ENCODE peak calls at places on chromosomes 4 and X, in four cellular contexts. U, V, H and K are unnamed samples.

GRCh38 chrX:122545778-122546177 is 638.3 kb upstream of the GRIA3 start:
- DNase-seq in H (no peak), V (no peak), U (no peak), K (no peak)

GRCh38 chrX:18119856-18120255 is 100.8 kb downstream of the BEND2 start:
- DNase-seq in H (no peak), V (no peak), U (no peak), K (no peak)

GRCh38 chrX:9374537-9374936 is 90.3 kb upstream of the TBL1X start:
- DNase-seq in H (no peak), V (no peak), U (no peak), K (no peak)

GRCh38 chrX:139204576-139204902 is 326.0 kb upstream of the F9 start:
- DNase-seq in H (no peak), V (no peak), U (no peak), K (no peak)

GRCh38 chr4:7425591-7426468 is 8.9 kb downstream of the PSAPL1 start:
- DNase-seq in V (no peak), U (no peak), H (no peak), K (no peak)

GRCh38 chr4:126604273-126604867 is 1028.4 kb upstream of the INTU start:
- DNase-seq in H (peak; percentile 18), U (peak; percentile 54), V (peak; percentile 38), K (no peak)

GRCh38 chr4:110612631-110613269 is 10.1 kb downstream of the PITX2 start:
- DNase-seq in V (no peak), H (no peak), U (no peak), K (no peak)

GRCh38 chr4:3765271-3766206 is 646 bp upstream of the ADRA2C start:
- DNase-seq in H (peak; percentile 41), U (peak; percentile 78), V (peak; percentile 85), K (no peak)

GRCh38 chr4:13706130-13706529 is 78.6 kb upstream of the BOD1L1 start:
- DNase-seq in V (no peak), H (no peak), U (no peak), K (no peak)

GRCh38 chr4:76752911-76753494 is 144.9 kb downstream of the SOWAHB start:
- DNase-seq in U (no peak), V (no peak), H (no peak), K (no peak)

GRCh38 chrX:13506574-13506973 is 62.8 kb upstream of the EGFL6 start:
- DNase-seq in U (peak; percentile 59), V (peak; percentile 55), H (peak; percentile 2), K (no peak)

GRCh38 chrX:19344661-19345060 is 934 bp downstream of the PDHA1 start:
- DNase-seq in V (no peak), H (no peak), U (no peak), K (no peak)

GRCh38 chrX:19344207-19344534 is 444 bp downstream of the PDHA1 start:
- DNase-seq in V (no peak), H (no peak), U (no peak), K (no peak)

GRCh38 chrX:19343462-19344206 is at the start of gene PDHA1:
- DNase-seq in U (peak; percentile 89), H (peak; percentile 81), V (peak; percentile 93), K (peak; percentile 68)

GRCh38 chrX:19342331-19342906 is 1.3 kb upstream of the PDHA1 start:
- DNase-seq in H (no peak), V (no peak), U (no peak), K (no peak)

DNA sequence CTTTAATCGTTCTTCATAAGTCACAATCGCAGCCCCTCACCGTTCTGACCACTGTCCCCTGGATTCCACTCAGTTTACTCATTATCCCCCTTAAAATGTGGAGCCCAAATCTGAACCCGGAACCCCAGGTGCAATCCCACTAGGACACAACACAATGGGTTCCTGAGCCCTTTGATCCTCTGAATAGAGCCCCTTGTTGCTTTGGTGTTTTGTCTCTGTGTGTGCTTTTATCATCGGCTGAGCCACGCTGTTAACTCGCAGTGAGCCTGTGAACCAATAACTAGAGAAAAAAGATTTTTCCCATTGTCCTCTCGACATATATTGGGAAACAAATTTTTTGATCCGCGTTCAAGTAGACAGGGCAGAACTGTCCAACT is 654 bp upstream of the PDHA1 start:
- DNase-seq in V (no peak), H (peak; percentile 36), U (no peak), K (no peak)
- TF ChIP-seq SP1 in V (no peak), H (no peak), U (no peak), K (no peak)

GRCh38 chr4:130025701-130026100 is 929.7 kb downstream of the C4orf33 start:
- DNase-seq in U (no peak), V (no peak), H (no peak), K (no peak)

GRCh38 chr4:130028552-130028951 is 932.6 kb downstream of the C4orf33 start:
- DNase-seq in H (no peak), V (no peak), U (no peak), K (peak; percentile 33)

GRCh38 chr4:130023088-130023487 is 927.1 kb downstream of the C4orf33 start:
- DNase-seq in U (no peak), H (no peak), V (no peak), K (no peak)

GRCh38 chr4:130029442-130029841 is 933.5 kb downstream of the C4orf33 start:
- DNase-seq in V (no peak), H (no peak), U (no peak), K (no peak)

GRCh38 chr4:130026185-130026584 is 930.2 kb downstream of the C4orf33 start:
- DNase-seq in U (no peak), H (no peak), V (no peak), K (no peak)
- TF ChIP-seq BHLHE40 in U (no peak), H (no peak), V (no peak), K (no peak)

GRCh38 chrX:24475480-24475879 is 10.4 kb downstream of the PDK3 start:
- DNase-seq in H (no peak), V (no peak), U (no peak), K (no peak)

GRCh38 chrX:24466025-24466424 is 939 bp downstream of the PDK3 start:
- DNase-seq in V (no peak), H (no peak), U (no peak), K (no peak)

GRCh38 chrX:24468245-24468644 is 3.2 kb downstream of the PDK3 start:
- DNase-seq in U (no peak), H (no peak), V (no peak), K (no peak)

GRCh38 chrX:24471808-24472207 is 6.7 kb downstream of the PDK3 start:
- DNase-seq in H (no peak), V (no peak), U (no peak), K (no peak)
- TF ChIP-seq SP1 in H (no peak), V (no peak), U (no peak), K (no peak)

GRCh38 chrX:46636223-46636622 is 62.7 kb downstream of the CHST7 start:
- DNase-seq in U (no peak), H (no peak), V (no peak), K (no peak)

GRCh38 chrX:46637937-46638336 is 64.4 kb downstream of the CHST7 start:
- DNase-seq in U (no peak), H (no peak), V (peak; percentile 7), K (peak; percentile 60)

GRCh38 chrX:46635186-46635585 is 61.6 kb downstream of the CHST7 start:
- DNase-seq in U (no peak), V (no peak), H (no peak), K (no peak)

GRCh38 chrX:46630141-46630540 is 56.6 kb downstream of the CHST7 start:
- DNase-seq in U (no peak), V (no peak), H (no peak), K (no peak)

DNA sequence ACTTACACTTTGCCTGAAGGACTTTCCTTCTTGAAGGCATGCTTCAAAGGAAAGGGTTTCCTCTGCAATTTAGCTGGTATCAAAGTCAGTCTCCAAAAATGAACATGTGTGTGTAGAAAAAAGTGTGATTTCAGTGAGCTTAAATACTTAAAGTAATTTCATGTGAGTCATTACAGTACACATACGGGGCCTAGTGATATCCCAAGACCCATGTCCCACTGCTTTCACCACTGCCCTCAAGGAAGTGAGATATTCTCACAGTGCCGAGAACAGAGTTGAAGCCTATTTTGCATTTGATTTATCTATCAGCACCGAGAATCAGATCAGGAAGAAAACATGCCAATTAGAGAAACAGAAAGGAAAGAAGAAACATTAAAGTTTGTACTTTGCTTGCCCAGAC is 61.0 kb downstream of the CHST7 start:
- DNase-seq in U (no peak), V (no peak), H (no peak), K (no peak)
- TF ChIP-seq BHLHE40 in U (no peak), V (no peak), H (no peak), K (peak; percentile 23)